ENCODE peak calls at places on chromosomes 11 and 22, in seven cellular contexts. O, B, C, X, Y, F and G are unnamed samples.

GRCh38 chr22:22245256-22245909 is 797 bp downstream of the VPREB1 start:
- DNase-seq in O (no peak), B (no peak), C (no peak), X (no peak), Y (no peak), F (no peak), G (no peak)

GRCh38 chr11:62666259-62666926 is 1.3 kb downstream of the CSKMT start:
- DNase-seq in O (no peak), B (no peak), C (no peak), X (no peak), Y (no peak), F (no peak), G (no peak)

GRCh38 chr22:49404576-49405199 is 423.0 kb downstream of the BRD1 start:
- DNase-seq in O (peak), B (no peak), C (peak), X (no peak), Y (no peak), F (no peak), G (no peak)

GRCh38 chr22:27879923-27880322 is 39.1 kb downstream of the PITPNB start:
- DNase-seq in O (no peak), B (peak), C (no peak), X (no peak), Y (no peak), F (no peak), G (peak)

GRCh38 chr22:44192098-44192810 is 11.5 kb downstream of the PARVG start:
- DNase-seq in O (no peak), B (peak), C (peak), X (no peak), Y (no peak), F (no peak), G (peak)

GRCh38 chr11:102793677-102794290 is 4.2 kb downstream of the MMP1 start:
- DNase-seq in O (no peak), B (no peak), C (no peak), X (no peak), Y (no peak), F (no peak), G (no peak)

GRCh38 chr11:63614136-63614664 is at the start of gene PLAAT3:
- DNase-seq in O (peak), B (peak), C (peak), X (no peak), Y (peak), F (peak), G (peak)

GRCh38 chr22:18024276-18024939 is at the start of gene MICAL3:
- DNase-seq in O (peak), B (peak), C (no peak), X (no peak), Y (no peak), F (peak), G (peak)

GRCh38 chr11:8070417-8071101 is 10.5 kb upstream of the TUB start:
- DNase-seq in O (no peak), B (peak), C (no peak), X (no peak), Y (no peak), F (no peak), G (peak)

GRCh38 chr11:3807856-3808845 is at the start of gene PGAP2:
- DNase-seq in O (peak), B (peak), C (peak), X (no peak), Y (peak), F (peak), G (peak)

GRCh38 chr11:8512547-8512946 is 81.5 kb downstream of the STK33 start:
- DNase-seq in O (no peak), B (no peak), C (no peak), X (no peak), Y (no peak), F (no peak), G (no peak)

GRCh38 chr11:77106321-77106720 is 3.7 kb downstream of the OMP start:
- DNase-seq in O (no peak), B (no peak), C (no peak), X (no peak), Y (no peak), F (no peak), G (no peak)

GRCh38 chr11:110123003-110123402 is 29.8 kb downstream of the ZC3H12C start:
- DNase-seq in O (no peak), B (peak), C (no peak), X (no peak), Y (no peak), F (no peak), G (peak)

GRCh38 chr11:112797072-112797471 is 164.1 kb upstream of the NCAM1 start:
- DNase-seq in O (no peak), B (no peak), C (no peak), X (no peak), Y (no peak), F (no peak), G (no peak)

GRCh38 chr11:76221365-76221764 is 15.1 kb upstream of the WNT11 start:
- DNase-seq in O (no peak), B (no peak), C (no peak), X (no peak), Y (no peak), F (no peak), G (no peak)

GRCh38 chr11:115873813-115874212 is 369.6 kb upstream of the CADM1 start:
- DNase-seq in O (no peak), B (no peak), C (no peak), X (no peak), Y (no peak), F (no peak), G (no peak)

GRCh38 chr11:10886652-10887250 is 28.9 kb upstream of the ZBED5 start:
- DNase-seq in O (no peak), B (no peak), C (no peak), X (no peak), Y (no peak), F (no peak), G (no peak)

GRCh38 chr11:115887316-115887715 is 383.1 kb upstream of the CADM1 start:
- DNase-seq in O (no peak), B (no peak), C (no peak), X (no peak), Y (no peak), F (no peak), G (no peak)

GRCh38 chr22:32900856-32901255 is 99.4 kb downstream of the TIMP3 start:
- DNase-seq in O (no peak), B (no peak), C (no peak), X (no peak), Y (no peak), F (no peak), G (no peak)

GRCh38 chr11:134512061-134512460 is 100.0 kb upstream of the B3GAT1 start:
- DNase-seq in O (peak), B (no peak), C (no peak), X (no peak), Y (no peak), F (no peak), G (no peak)

GRCh38 chr22:22442928-22443709 is 65.4 kb downstream of the ZNF280B start:
- DNase-seq in O (no peak), B (no peak), C (no peak), X (no peak), Y (no peak), F (no peak), G (no peak)

GRCh38 chr22:30294066-30294465 is 4.8 kb upstream of the CASTOR1 start:
- DNase-seq in O (no peak), B (no peak), C (no peak), X (no peak), Y (no peak), F (no peak), G (no peak)

GRCh38 chr11:96189351-96189750 is 153.6 kb downstream of the MAML2 start:
- DNase-seq in O (no peak), B (no peak), C (no peak), X (no peak), Y (no peak), F (no peak), G (no peak)

GRCh38 chr22:33519974-33520903 is 400.0 kb downstream of the LARGE1 start:
- DNase-seq in O (no peak), B (no peak), C (no peak), X (no peak), Y (no peak), F (no peak), G (no peak)

GRCh38 chr22:22404598-22405284 is 103.8 kb downstream of the ZNF280B start:
- DNase-seq in O (no peak), B (no peak), C (no peak), X (no peak), Y (no peak), F (no peak), G (no peak)

GRCh38 chr11:105051559-105051958 is 6.4 kb upstream of the CARD16 start:
- DNase-seq in O (no peak), B (no peak), C (no peak), X (no peak), Y (no peak), F (no peak), G (no peak)

GRCh38 chr11:64564947-64565889 is 25.8 kb upstream of the SLC22A12 start:
- DNase-seq in O (no peak), B (no peak), C (peak), X (no peak), Y (no peak), F (no peak), G (no peak)

GRCh38 chr11:10382518-10382917 is 72.5 kb upstream of the AMPD3 start:
- DNase-seq in O (no peak), B (no peak), C (peak), X (no peak), Y (no peak), F (no peak), G (no peak)

GRCh38 chr11:34358258-34358665 is 452 bp upstream of the ABTB2 start:
- DNase-seq in O (peak), B (peak), C (no peak), X (no peak), Y (no peak), F (peak), G (peak)

DNA sequence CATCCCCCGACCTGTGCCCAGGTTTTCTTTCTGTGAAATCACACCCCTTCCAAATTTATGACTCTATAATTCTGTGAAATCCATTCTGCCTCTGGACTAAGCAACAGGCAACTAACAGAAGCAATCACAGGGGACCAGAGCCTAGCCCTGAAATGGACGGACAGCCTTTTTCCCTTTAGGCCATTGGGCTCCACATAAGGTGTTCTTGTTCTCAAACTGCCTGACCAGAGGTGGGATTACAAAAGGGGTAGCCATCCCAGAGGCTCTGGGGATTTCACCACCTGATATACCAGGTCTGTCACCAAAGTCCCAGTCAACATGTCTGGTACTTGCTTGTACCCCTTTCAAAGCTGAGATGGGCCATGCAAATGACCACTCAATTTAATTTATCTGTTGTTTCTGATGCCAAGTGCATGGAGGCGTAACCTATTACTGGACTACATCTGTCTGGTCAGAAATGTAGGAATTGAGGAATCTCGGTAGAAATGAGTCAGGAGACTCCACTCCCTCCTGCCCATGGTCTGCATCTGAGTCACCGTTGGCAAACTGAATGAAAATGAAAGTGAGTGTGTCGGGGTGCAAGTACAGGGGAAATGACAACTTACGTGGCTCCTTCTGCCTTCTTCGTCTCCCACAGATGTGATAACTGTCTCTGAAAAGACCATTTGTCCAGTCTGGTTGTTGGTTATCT is 10.2 kb downstream of the DKK3 start:
- DNase-seq in O (no peak), B (peak), C (no peak), X (peak), Y (no peak), F (no peak), G (peak)
- TF ChIP-seq CTCF in O (no peak), B (no peak), C (no peak), X (no peak), Y (no peak), F (no peak), G (no peak)

DNA sequence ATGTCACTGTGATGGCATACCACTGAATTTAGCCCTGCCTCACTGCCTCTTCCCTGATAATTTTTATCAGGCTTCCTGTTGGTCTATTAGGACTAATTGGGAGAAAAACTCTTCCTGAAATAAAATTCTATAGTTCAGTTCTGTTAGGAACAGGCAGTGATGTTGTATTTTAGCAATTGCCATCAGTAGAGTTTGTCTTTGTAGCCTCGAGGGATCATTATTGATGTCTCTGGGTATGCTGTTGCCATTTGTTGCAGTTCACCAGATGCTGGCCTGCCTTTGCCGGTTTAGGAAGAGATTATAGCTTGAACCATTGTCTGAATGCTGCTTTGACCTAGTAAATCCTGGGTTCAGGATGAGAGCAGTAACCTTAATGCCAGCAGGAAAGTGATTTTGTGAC is 41.0 kb downstream of the KDM2A start:
- DNase-seq in O (no peak), B (no peak), C (no peak), X (no peak), Y (no peak), F (no peak), G (no peak)
- TF ChIP-seq CTCF in O (no peak), B (no peak), C (no peak), X (no peak), Y (no peak), F (no peak), G (no peak)

GRCh38 chr11:114191893-114192292 is 104.3 kb upstream of the NNMT start:
- DNase-seq in O (no peak), B (no peak), C (no peak), X (no peak), Y (no peak), F (no peak), G (no peak)

GRCh38 chr11:114195981-114196731 is 100.0 kb upstream of the NNMT start:
- DNase-seq in O (peak), B (no peak), C (peak), X (no peak), Y (no peak), F (no peak), G (peak)

GRCh38 chr11:114190630-114191029 is 105.6 kb upstream of the NNMT start:
- DNase-seq in O (no peak), B (no peak), C (no peak), X (no peak), Y (no peak), F (peak), G (no peak)

GRCh38 chr11:114193730-114194674 is 102.2 kb upstream of the NNMT start:
- DNase-seq in O (no peak), B (peak), C (no peak), X (no peak), Y (no peak), F (peak), G (peak)

GRCh38 chr11:114192841-114193389 is 103.3 kb upstream of the NNMT start:
- DNase-seq in O (no peak), B (no peak), C (no peak), X (no peak), Y (no peak), F (no peak), G (no peak)
- TF ChIP-seq CTCF in O (no peak), B (no peak), C (no peak), X (no peak), Y (no peak), F (no peak), G (no peak)

GRCh38 chr22:37636186-37636948 is 3.1 kb upstream of the SH3BP1 start:
- DNase-seq in O (peak), B (peak), C (no peak), X (no peak), Y (no peak), F (no peak), G (peak)
- TF ChIP-seq CTCF in O (no peak), B (peak), C (no peak), X (peak), Y (no peak), F (no peak), G (peak)

GRCh38 chr11:118910309-118911112 is 15.2 kb downstream of the BCL9L start:
- DNase-seq in O (peak), B (peak), C (peak), X (no peak), Y (peak), F (peak), G (peak)
- TF ChIP-seq CTCF in O (no peak), B (no peak), C (no peak), X (no peak), Y (no peak), F (no peak), G (no peak)

GRCh38 chr11:68956547-68957254 is 24.1 kb downstream of the MRGPRD start:
- DNase-seq in O (no peak), B (no peak), C (no peak), X (no peak), Y (no peak), F (no peak), G (no peak)

GRCh38 chr11:68954970-68955958 is 25.5 kb downstream of the MRGPRD start:
- DNase-seq in O (peak), B (peak), C (peak), X (no peak), Y (no peak), F (peak), G (peak)

GRCh38 chr11:68958211-68958610 is 22.6 kb downstream of the MRGPRD start:
- DNase-seq in O (no peak), B (no peak), C (peak), X (no peak), Y (no peak), F (no peak), G (no peak)

GRCh38 chr11:68959465-68960298 is 21.1 kb downstream of the MRGPRD start:
- DNase-seq in O (no peak), B (no peak), C (peak), X (no peak), Y (no peak), F (no peak), G (no peak)

DNA sequence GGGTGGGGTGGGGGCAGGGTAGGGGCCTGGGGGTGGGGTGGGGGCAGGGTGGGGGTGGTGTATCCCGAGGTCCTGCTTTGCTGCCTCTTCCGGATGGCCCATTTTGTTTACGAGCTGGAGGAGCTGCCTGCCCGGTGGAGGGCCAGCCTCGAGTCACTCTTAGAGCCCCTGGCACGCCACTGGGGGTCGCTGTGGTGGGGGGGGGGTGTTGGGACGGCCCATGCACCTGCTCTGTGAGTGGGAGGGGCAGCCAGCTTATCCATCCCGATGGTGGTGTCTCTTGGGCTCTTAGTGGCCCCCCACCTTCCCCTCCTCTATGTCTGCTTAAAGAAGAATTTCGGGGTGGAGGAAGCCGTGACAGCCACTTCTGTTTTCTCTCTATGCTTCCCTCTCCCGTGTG is 24.6 kb downstream of the MRGPRD start:
- DNase-seq in O (no peak), B (no peak), C (no peak), X (no peak), Y (no peak), F (no peak), G (no peak)
- TF ChIP-seq CTCF in O (no peak), B (peak), C (no peak), X (no peak), Y (no peak), F (no peak), G (peak)

DNA sequence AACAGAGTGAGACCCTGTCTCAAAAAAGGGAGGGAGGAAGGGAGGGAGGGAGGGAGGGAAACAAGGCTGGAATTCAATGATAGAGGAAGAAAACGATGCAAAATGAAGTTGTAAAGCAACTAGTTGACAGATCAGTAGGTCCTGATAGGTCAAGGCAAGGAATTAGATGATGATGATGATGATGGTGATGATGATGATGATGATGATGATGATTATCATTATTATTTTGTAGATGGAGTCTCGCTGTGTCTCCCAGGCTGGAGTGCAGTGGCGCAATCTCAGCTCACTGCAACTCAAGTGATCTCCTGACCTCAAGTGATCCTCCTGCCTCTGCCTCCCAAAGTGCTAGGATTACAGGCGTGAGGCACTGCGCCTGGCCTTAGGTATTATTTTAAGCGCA is 11.3 kb upstream of the L3MBTL2 start:
- DNase-seq in O (no peak), B (no peak), C (no peak), X (no peak), Y (no peak), F (no peak), G (no peak)
- TF ChIP-seq CTCF in O (no peak), B (no peak), C (no peak), X (no peak), Y (no peak), F (no peak), G (no peak)

DNA sequence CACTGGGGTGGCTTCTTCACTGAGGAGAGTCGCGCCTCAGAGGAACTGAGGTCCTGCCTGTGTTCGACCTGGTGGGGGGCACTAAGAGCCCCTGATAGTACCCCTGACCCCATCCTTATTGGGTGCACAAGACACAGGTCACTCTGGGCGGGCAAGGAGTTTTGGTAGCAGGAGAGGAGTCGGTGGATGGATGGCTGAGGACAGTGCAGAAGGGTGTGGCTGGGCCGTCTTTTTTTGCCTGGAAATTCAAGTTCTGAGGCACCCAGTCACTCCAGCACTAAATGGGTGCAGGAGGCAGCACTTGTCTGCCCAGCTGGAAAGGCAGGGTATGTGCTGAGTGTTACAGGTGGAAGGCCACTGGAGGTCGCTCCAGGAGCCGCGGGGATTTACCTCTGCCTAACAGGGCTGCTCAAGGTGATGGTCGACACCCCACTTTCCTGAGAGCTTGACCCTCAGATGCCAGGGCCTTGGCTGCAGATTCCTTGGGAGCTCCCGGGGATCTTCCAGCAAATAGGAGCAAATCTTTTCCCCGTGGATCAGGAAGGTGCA is 960 bp downstream of the TSSC4 start:
- DNase-seq in O (no peak), B (no peak), C (no peak), X (no peak), Y (no peak), F (no peak), G (no peak)
- TF ChIP-seq CTCF in O (no peak), B (no peak), C (no peak), X (peak), Y (no peak), F (no peak), G (peak)